ENCODE peak calls at places on chromosomes 11 and 22, in five cellular contexts. D, U, L, X and P are unnamed samples.

GRCh38 chr11:104572279-104572678 is 326.0 kb downstream of the CASP12 start:
- DNase-seq in L (no peak), X (no peak), D (no peak), U (peak; percentile 11), P (peak; percentile 25)

GRCh38 chr11:63564056-63564784 is 1.0 kb upstream of the PLAAT2 start:
- DNase-seq in U (no peak), X (peak; percentile 29), L (no peak), D (no peak), P (no peak)

GRCh38 chr22:42891008-42891407 is 33.9 kb upstream of the ARFGAP3 start:
- DNase-seq in X (no peak), L (no peak), D (no peak), U (no peak), P (no peak)

GRCh38 chr11:35418282-35418846 is 994 bp downstream of the SLC1A2 start:
- DNase-seq in X (no peak), U (no peak), D (peak; percentile 65), L (peak; percentile 61), P (no peak)

GRCh38 chr11:73939096-73939495 is 11.7 kb upstream of the DNAJB13 start:
- DNase-seq in U (no peak), L (no peak), X (no peak), D (no peak), P (no peak)

GRCh38 chr11:132981146-132981956 is 551.0 kb downstream of the OPCML start:
- DNase-seq in L (no peak), U (no peak), D (no peak), X (no peak), P (no peak)

GRCh38 chr11:117169726-117170125 is 8.8 kb upstream of the SIDT2 start:
- DNase-seq in X (no peak), U (no peak), D (no peak), L (no peak), P (no peak)

GRCh38 chr11:17915500-17916143 is 97.2 kb downstream of the SERGEF start:
- DNase-seq in X (no peak), L (no peak), U (no peak), D (no peak), P (no peak)

GRCh38 chr22:46769191-46769675 is 6.8 kb downstream of the TBC1D22A start:
- DNase-seq in U (no peak), X (no peak), D (no peak), L (no peak), P (no peak)

GRCh38 chr22:49197500-49197899 is 630.2 kb downstream of the BRD1 start:
- DNase-seq in L (peak; percentile 45), X (no peak), U (no peak), D (peak; percentile 43), P (no peak)

GRCh38 chr11:78764946-78765345 is 190.3 kb upstream of the NARS2 start:
- DNase-seq in X (no peak), U (no peak), D (no peak), L (no peak), P (no peak)

GRCh38 chr11:37394236-37394870 is 796.3 kb upstream of the RAG2 start:
- DNase-seq in X (no peak), U (peak; percentile 3), D (no peak), L (no peak), P (no peak)

GRCh38 chr22:43162412-43163150 is 11.2 kb downstream of the TSPO start:
- DNase-seq in L (no peak), X (no peak), D (no peak), U (no peak), P (no peak)

GRCh38 chr11:120057595-120058581 is 80.0 kb downstream of the TRIM29 start:
- DNase-seq in L (no peak), X (no peak), D (no peak), U (peak; percentile 10), P (peak; percentile 21)

GRCh38 chr11:115197433-115197832 is 306.8 kb downstream of the CADM1 start:
- DNase-seq in L (no peak), X (no peak), U (no peak), D (no peak), P (no peak)
- TF ChIP-seq CTCF in L (no peak), X (no peak), U (no peak), D (no peak), P (no peak)

GRCh38 chr22:22576989-22577427 is 17.9 kb upstream of the PRAME start:
- DNase-seq in D (no peak), L (no peak), X (no peak), U (no peak), P (no peak)
- TF ChIP-seq CTCF in D (no peak), L (no peak), X (no peak), U (no peak), P (no peak)

GRCh38 chr22:50621948-50622722 is 5.8 kb downstream of the ARSA start:
- DNase-seq in X (no peak), U (no peak), L (no peak), D (peak; percentile 62), P (no peak)
- TF ChIP-seq CTCF in X (no peak), U (peak; percentile 13), L (no peak), D (peak; percentile 25), P (peak; percentile 1)

DNA sequence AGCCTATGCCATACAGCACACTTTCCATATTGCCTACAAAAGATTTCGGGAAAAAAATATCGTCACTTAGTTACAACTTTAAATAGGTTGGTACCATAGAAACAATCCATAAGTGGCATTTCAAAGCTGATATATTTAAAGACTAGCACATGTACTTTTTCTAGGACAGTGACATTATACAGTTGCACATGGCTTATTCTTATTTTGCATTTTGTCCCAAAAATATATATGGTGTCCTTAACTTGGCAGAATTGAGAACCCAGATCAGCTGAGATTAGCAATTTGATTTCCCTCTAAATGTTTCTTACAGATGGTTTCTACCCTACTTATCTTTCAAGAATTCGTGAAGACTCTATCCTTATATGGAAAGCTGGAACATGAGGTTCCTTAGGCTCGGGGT is 3.7 kb upstream of the TFIP11 start:
- DNase-seq in U (no peak), L (no peak), X (no peak), D (no peak), P (no peak)
- TF ChIP-seq CTCF in U (no peak), L (no peak), X (no peak), D (no peak), P (no peak)

GRCh38 chr11:114262681-114263509 is 33.3 kb upstream of the NNMT start:
- DNase-seq in U (peak; percentile 75), L (peak; percentile 37), D (peak; percentile 47), X (no peak), P (peak; percentile 69)
- TF ChIP-seq CTCF in U (peak; percentile 79), L (peak; percentile 61), D (peak; percentile 57), X (peak; percentile 49), P (peak; percentile 82)